ENCODE peak calls at places on chromosome 3, in nine cellular contexts. One of them, this sample, is unnamed.

GRCh38 chr3:66561374-66561773 is 60.6 kb upstream of the LRIG1 start:
- DNase-seq in fibroblast of pulmonary artery: peak
- DNase-seq in upper lobe of left lung: no peak
- DNase-seq in heart left ventricle: no peak
- DNase-seq in H1: no peak
- DNase-seq in fibroblast of the aortic adventitia: peak
- DNase-seq in body of pancreas: no peak
- DNase-seq in mucosa of descending colon: no peak
- DNase-seq in MM.1S: no peak
- DNase-seq in this sample: peak

GRCh38 chr3:168024537-168024941 is 71.2 kb downstream of the GOLIM4 start:
- DNase-seq in fibroblast of pulmonary artery: peak
- DNase-seq in upper lobe of left lung: no peak
- DNase-seq in heart left ventricle: peak
- DNase-seq in H1: no peak
- DNase-seq in fibroblast of the aortic adventitia: peak
- DNase-seq in body of pancreas: peak
- DNase-seq in mucosa of descending colon: no peak
- DNase-seq in MM.1S: peak
- DNase-seq in this sample: peak

GRCh38 chr3:169575381-169575780 is 88.1 kb downstream of the MECOM start:
- DNase-seq in fibroblast of pulmonary artery: peak
- DNase-seq in upper lobe of left lung: no peak
- DNase-seq in heart left ventricle: no peak
- DNase-seq in H1: no peak
- DNase-seq in fibroblast of the aortic adventitia: peak
- DNase-seq in body of pancreas: no peak
- DNase-seq in mucosa of descending colon: no peak
- DNase-seq in MM.1S: no peak
- DNase-seq in this sample: peak

GRCh38 chr3:82082796-82083195 is 321.4 kb upstream of the GBE1 start:
- DNase-seq in fibroblast of pulmonary artery: no peak
- DNase-seq in upper lobe of left lung: no peak
- DNase-seq in heart left ventricle: no peak
- DNase-seq in H1: no peak
- DNase-seq in fibroblast of the aortic adventitia: no peak
- DNase-seq in body of pancreas: no peak
- DNase-seq in mucosa of descending colon: no peak
- DNase-seq in MM.1S: no peak
- DNase-seq in this sample: no peak

GRCh38 chr3:101780661-101781060 is 1.6 kb downstream of the NXPE3 start:
- DNase-seq in fibroblast of pulmonary artery: peak
- DNase-seq in upper lobe of left lung: no peak
- DNase-seq in heart left ventricle: peak
- DNase-seq in H1: no peak
- DNase-seq in fibroblast of the aortic adventitia: peak
- DNase-seq in body of pancreas: no peak
- DNase-seq in mucosa of descending colon: no peak
- DNase-seq in MM.1S: peak
- DNase-seq in this sample: peak

GRCh38 chr3:152621967-152622812 is 212.7 kb upstream of the P2RY1 start:
- DNase-seq in fibroblast of pulmonary artery: no peak
- DNase-seq in upper lobe of left lung: no peak
- DNase-seq in heart left ventricle: no peak
- DNase-seq in H1: no peak
- DNase-seq in fibroblast of the aortic adventitia: no peak
- DNase-seq in body of pancreas: no peak
- DNase-seq in mucosa of descending colon: no peak
- DNase-seq in MM.1S: no peak
- DNase-seq in this sample: no peak

GRCh38 chr3:113594066-113594465 is 61.7 kb downstream of the SIDT1 start:
- DNase-seq in fibroblast of pulmonary artery: no peak
- DNase-seq in upper lobe of left lung: no peak
- DNase-seq in heart left ventricle: no peak
- DNase-seq in H1: no peak
- DNase-seq in fibroblast of the aortic adventitia: no peak
- DNase-seq in body of pancreas: no peak
- DNase-seq in mucosa of descending colon: no peak
- DNase-seq in MM.1S: no peak
- DNase-seq in this sample: no peak

GRCh38 chr3:185423178-185423577 is 60.2 kb downstream of the MAP3K13 start:
- DNase-seq in fibroblast of pulmonary artery: peak
- DNase-seq in upper lobe of left lung: no peak
- DNase-seq in heart left ventricle: peak
- DNase-seq in H1: no peak
- DNase-seq in fibroblast of the aortic adventitia: peak
- DNase-seq in body of pancreas: peak
- DNase-seq in mucosa of descending colon: no peak
- DNase-seq in MM.1S: peak
- DNase-seq in this sample: peak

GRCh38 chr3:58824285-58824684 is 157.7 kb upstream of the FAM3D start:
- DNase-seq in fibroblast of pulmonary artery: peak
- DNase-seq in upper lobe of left lung: no peak
- DNase-seq in heart left ventricle: no peak
- DNase-seq in H1: peak
- DNase-seq in fibroblast of the aortic adventitia: peak
- DNase-seq in body of pancreas: peak
- DNase-seq in mucosa of descending colon: peak
- DNase-seq in MM.1S: no peak
- DNase-seq in this sample: peak

GRCh38 chr3:21781371-21781770 is 30.4 kb upstream of the ZNF385D start:
- DNase-seq in fibroblast of pulmonary artery: peak
- DNase-seq in upper lobe of left lung: no peak
- DNase-seq in heart left ventricle: no peak
- DNase-seq in H1: no peak
- DNase-seq in fibroblast of the aortic adventitia: peak
- DNase-seq in body of pancreas: no peak
- DNase-seq in mucosa of descending colon: no peak
- DNase-seq in MM.1S: no peak
- DNase-seq in this sample: peak

GRCh38 chr3:196518999-196519737 is 4.0 kb upstream of the SMCO1 start:
- DNase-seq in fibroblast of pulmonary artery: peak
- DNase-seq in upper lobe of left lung: no peak
- DNase-seq in heart left ventricle: peak
- DNase-seq in H1: peak
- DNase-seq in fibroblast of the aortic adventitia: peak
- DNase-seq in body of pancreas: peak
- DNase-seq in mucosa of descending colon: no peak
- DNase-seq in MM.1S: peak
- DNase-seq in this sample: peak

GRCh38 chr3:187318819-187319616 is 27.5 kb upstream of the MASP1 start:
- DNase-seq in fibroblast of pulmonary artery: peak
- DNase-seq in upper lobe of left lung: no peak
- DNase-seq in heart left ventricle: peak
- DNase-seq in H1: no peak
- DNase-seq in fibroblast of the aortic adventitia: peak
- DNase-seq in body of pancreas: peak
- DNase-seq in mucosa of descending colon: no peak
- DNase-seq in MM.1S: peak
- DNase-seq in this sample: peak

GRCh38 chr3:126646662-126647061 is 8.3 kb downstream of the TXNRD3 start:
- DNase-seq in fibroblast of pulmonary artery: peak
- DNase-seq in upper lobe of left lung: no peak
- DNase-seq in heart left ventricle: no peak
- DNase-seq in H1: no peak
- DNase-seq in fibroblast of the aortic adventitia: peak
- DNase-seq in body of pancreas: no peak
- DNase-seq in mucosa of descending colon: no peak
- DNase-seq in MM.1S: no peak
- DNase-seq in this sample: peak

GRCh38 chr3:65479967-65480366 is 558.8 kb downstream of the MAGI1 start:
- DNase-seq in fibroblast of pulmonary artery: peak
- DNase-seq in upper lobe of left lung: no peak
- DNase-seq in heart left ventricle: no peak
- DNase-seq in H1: no peak
- DNase-seq in fibroblast of the aortic adventitia: no peak
- DNase-seq in body of pancreas: no peak
- DNase-seq in mucosa of descending colon: no peak
- DNase-seq in MM.1S: no peak
- DNase-seq in this sample: peak

GRCh38 chr3:176992565-176992964 is 204.7 kb downstream of the TBL1XR1 start:
- DNase-seq in fibroblast of pulmonary artery: no peak
- DNase-seq in upper lobe of left lung: no peak
- DNase-seq in heart left ventricle: no peak
- DNase-seq in H1: no peak
- DNase-seq in fibroblast of the aortic adventitia: no peak
- DNase-seq in body of pancreas: no peak
- DNase-seq in mucosa of descending colon: no peak
- DNase-seq in MM.1S: no peak
- DNase-seq in this sample: no peak

GRCh38 chr3:9192238-9192637 is 57.2 kb downstream of the SRGAP3 start:
- DNase-seq in fibroblast of pulmonary artery: no peak
- DNase-seq in upper lobe of left lung: no peak
- DNase-seq in heart left ventricle: no peak
- DNase-seq in H1: no peak
- DNase-seq in fibroblast of the aortic adventitia: no peak
- DNase-seq in body of pancreas: peak
- DNase-seq in mucosa of descending colon: no peak
- DNase-seq in MM.1S: no peak
- DNase-seq in this sample: no peak

GRCh38 chr3:181696641-181697230 is 15.0 kb upstream of the SOX2 start:
- DNase-seq in fibroblast of pulmonary artery: no peak
- DNase-seq in upper lobe of left lung: no peak
- DNase-seq in heart left ventricle: no peak
- DNase-seq in H1: no peak
- DNase-seq in fibroblast of the aortic adventitia: no peak
- DNase-seq in body of pancreas: no peak
- DNase-seq in mucosa of descending colon: no peak
- DNase-seq in MM.1S: no peak
- DNase-seq in this sample: no peak

GRCh38 chr3:181693280-181693679 is 18.4 kb upstream of the SOX2 start:
- DNase-seq in fibroblast of pulmonary artery: no peak
- DNase-seq in upper lobe of left lung: no peak
- DNase-seq in heart left ventricle: no peak
- DNase-seq in H1: no peak
- DNase-seq in fibroblast of the aortic adventitia: no peak
- DNase-seq in body of pancreas: no peak
- DNase-seq in mucosa of descending colon: no peak
- DNase-seq in MM.1S: no peak
- DNase-seq in this sample: no peak

GRCh38 chr3:181692850-181693154 is 18.9 kb upstream of the SOX2 start:
- DNase-seq in fibroblast of pulmonary artery: no peak
- DNase-seq in upper lobe of left lung: no peak
- DNase-seq in heart left ventricle: no peak
- DNase-seq in H1: no peak
- DNase-seq in fibroblast of the aortic adventitia: no peak
- DNase-seq in body of pancreas: no peak
- DNase-seq in mucosa of descending colon: no peak
- DNase-seq in MM.1S: no peak
- DNase-seq in this sample: no peak

GRCh38 chr3:181695661-181696491 is 15.8 kb upstream of the SOX2 start:
- DNase-seq in fibroblast of pulmonary artery: no peak
- DNase-seq in upper lobe of left lung: peak
- DNase-seq in heart left ventricle: no peak
- DNase-seq in H1: no peak
- DNase-seq in fibroblast of the aortic adventitia: peak
- DNase-seq in body of pancreas: no peak
- DNase-seq in mucosa of descending colon: no peak
- DNase-seq in MM.1S: no peak
- DNase-seq in this sample: no peak

GRCh38 chr3:181694805-181695660 is 16.7 kb upstream of the SOX2 start:
- DNase-seq in fibroblast of pulmonary artery: no peak
- DNase-seq in upper lobe of left lung: peak
- DNase-seq in heart left ventricle: peak
- DNase-seq in H1: no peak
- DNase-seq in fibroblast of the aortic adventitia: peak
- DNase-seq in body of pancreas: peak
- DNase-seq in mucosa of descending colon: no peak
- DNase-seq in MM.1S: no peak
- DNase-seq in this sample: peak
- H3K4me3 ChIP-seq in fibroblast of pulmonary artery: peak
- H3K4me3 ChIP-seq in upper lobe of left lung: peak
- H3K4me3 ChIP-seq in heart left ventricle: peak
- H3K4me3 ChIP-seq in H1: peak
- H3K4me3 ChIP-seq in fibroblast of the aortic adventitia: peak
- H3K4me3 ChIP-seq in body of pancreas: no peak
- H3K4me3 ChIP-seq in mucosa of descending colon: no peak
- H3K4me3 ChIP-seq in MM.1S: peak
- H3K4me3 ChIP-seq in this sample: peak

GRCh38 chr3:194351080-194351672 is at the start of gene CPN2:
- DNase-seq in fibroblast of pulmonary artery: no peak
- DNase-seq in upper lobe of left lung: no peak
- DNase-seq in heart left ventricle: no peak
- DNase-seq in H1: no peak
- DNase-seq in fibroblast of the aortic adventitia: no peak
- DNase-seq in body of pancreas: no peak
- DNase-seq in mucosa of descending colon: no peak
- DNase-seq in MM.1S: no peak
- DNase-seq in this sample: no peak
- TF ChIP-seq CTCF in fibroblast of pulmonary artery: no peak
- TF ChIP-seq CTCF in upper lobe of left lung: no peak
- TF ChIP-seq CTCF in heart left ventricle: no peak
- TF ChIP-seq CTCF in H1: no peak
- TF ChIP-seq CTCF in fibroblast of the aortic adventitia: no peak
- TF ChIP-seq CTCF in body of pancreas: no peak
- TF ChIP-seq CTCF in mucosa of descending colon: no peak
- TF ChIP-seq CTCF in MM.1S: no peak
- TF ChIP-seq CTCF in this sample: no peak

DNA sequence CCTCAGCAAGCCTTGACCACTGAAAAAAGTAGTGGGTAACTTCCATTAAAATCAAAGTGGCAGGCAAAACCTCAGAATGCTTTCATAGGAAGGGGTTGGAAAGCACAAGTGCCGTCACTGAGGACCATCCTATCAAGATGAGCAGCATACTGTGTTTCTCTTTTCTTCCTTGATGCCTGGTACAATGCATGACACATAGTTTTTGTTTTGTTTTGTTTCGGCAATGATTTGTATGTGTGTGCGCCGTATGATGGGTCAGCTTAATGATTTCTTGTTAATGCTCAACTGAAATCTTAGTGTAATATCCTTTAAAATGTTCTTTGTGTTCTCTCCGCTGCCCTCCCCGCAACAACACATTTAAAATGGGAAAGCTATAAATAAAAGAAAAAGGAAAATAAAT is 476.4 kb upstream of the KCNMB2 start:
- DNase-seq in fibroblast of pulmonary artery: no peak
- DNase-seq in upper lobe of left lung: no peak
- DNase-seq in heart left ventricle: no peak
- DNase-seq in H1: no peak
- DNase-seq in fibroblast of the aortic adventitia: no peak
- DNase-seq in body of pancreas: no peak
- DNase-seq in mucosa of descending colon: no peak
- DNase-seq in MM.1S: no peak
- DNase-seq in this sample: no peak
- H3K4me3 ChIP-seq in fibroblast of pulmonary artery: no peak
- H3K4me3 ChIP-seq in upper lobe of left lung: no peak
- H3K4me3 ChIP-seq in heart left ventricle: no peak
- H3K4me3 ChIP-seq in H1: no peak
- H3K4me3 ChIP-seq in fibroblast of the aortic adventitia: no peak
- H3K4me3 ChIP-seq in body of pancreas: no peak
- H3K4me3 ChIP-seq in mucosa of descending colon: no peak
- H3K4me3 ChIP-seq in MM.1S: no peak
- H3K4me3 ChIP-seq in this sample: no peak

DNA sequence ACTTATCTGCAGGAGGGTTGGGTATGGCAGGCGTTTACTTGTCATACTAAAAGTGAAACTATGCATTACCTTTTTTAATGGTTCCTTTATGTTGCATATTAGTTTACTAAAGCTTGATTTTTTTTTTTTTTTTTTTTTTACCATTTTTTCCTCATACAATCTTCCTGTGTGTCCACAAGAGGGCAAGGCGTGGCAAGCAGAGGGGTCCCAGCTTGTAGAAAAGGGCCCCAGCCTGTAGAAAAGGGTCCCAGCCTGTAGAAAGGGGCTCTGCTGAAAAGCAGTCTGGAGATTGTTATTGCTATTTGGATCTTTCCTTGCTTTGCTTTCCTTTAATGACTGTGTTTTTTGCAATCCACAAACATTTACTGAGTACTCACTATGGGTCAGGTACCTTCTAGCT is 21.9 kb downstream of the MKRN2 start:
- DNase-seq in fibroblast of pulmonary artery: no peak
- DNase-seq in upper lobe of left lung: no peak
- DNase-seq in heart left ventricle: no peak
- DNase-seq in H1: no peak
- DNase-seq in fibroblast of the aortic adventitia: no peak
- DNase-seq in body of pancreas: no peak
- DNase-seq in mucosa of descending colon: no peak
- DNase-seq in MM.1S: no peak
- DNase-seq in this sample: no peak
- TF ChIP-seq CTCF in fibroblast of pulmonary artery: peak
- TF ChIP-seq CTCF in upper lobe of left lung: no peak
- TF ChIP-seq CTCF in heart left ventricle: no peak
- TF ChIP-seq CTCF in H1: no peak
- TF ChIP-seq CTCF in fibroblast of the aortic adventitia: peak
- TF ChIP-seq CTCF in body of pancreas: no peak
- TF ChIP-seq CTCF in mucosa of descending colon: no peak
- TF ChIP-seq CTCF in MM.1S: peak
- TF ChIP-seq CTCF in this sample: peak

This sample was measured in cardiac fibroblast.